ENCODE peak calls at places on chromosomes 12 and 14, in ten cellular contexts. H is Panc1, V is suprapubic skin, Q is breast epithelium, S is sigmoid colon, O is H1, N is SK-N-SH, X is GM23338, Y is endothelial cell of umbilical vein, W is HCT116. Z is an unnamed sample.

GRCh38 chr12:106673151-106673550 is 90.3 kb downstream of the RFX4 start:
- DNase-seq in H (no peak), V (no peak), Q (no peak), S (no peak), O (no peak), N (peak; percentile 15), X (peak; percentile 5), Y (no peak), W (no peak), Z (no peak)

GRCh38 chr12:82671673-82672195 is 15.0 kb upstream of the TMTC2 start:
- DNase-seq in H (no peak), V (no peak), Q (no peak), S (no peak), O (no peak), N (no peak), X (no peak), Y (no peak), W (no peak), Z (no peak)

GRCh38 chr14:68979722-68980552 is 835 bp upstream of the ACTN1 start:
- DNase-seq in H (no peak), V (peak; percentile 87), Q (peak; percentile 70), S (peak; percentile 87), O (no peak), N (no peak), X (peak; percentile 83), Y (peak; percentile 39), W (no peak), Z (peak; percentile 44)

GRCh38 chr12:128069359-128069997 is 197.5 kb upstream of the TMEM132C start:
- DNase-seq in H (peak; percentile 32), V (no peak), Q (no peak), S (no peak), O (no peak), N (peak; percentile 46), X (peak; percentile 60), Y (peak; percentile 11), W (peak; percentile 26), Z (peak; percentile 16)

GRCh38 chr12:107760207-107760816 is 625 bp downstream of the PRDM4 start:
- DNase-seq in H (no peak), V (peak; percentile 79), Q (peak; percentile 18), S (peak; percentile 69), O (no peak), N (peak; percentile 58), X (peak; percentile 71), Y (peak; percentile 30), W (no peak), Z (peak; percentile 23)

GRCh38 chr14:63770187-63770807 is 42.4 kb upstream of the SGPP1 start:
- DNase-seq in H (no peak), V (no peak), Q (no peak), S (no peak), O (no peak), N (peak; percentile 53), X (peak; percentile 67), Y (peak; percentile 63), W (peak; percentile 36), Z (peak; percentile 50)

GRCh38 chr14:102209224-102209966 is 69.7 kb downstream of the WDR20 start:
- DNase-seq in H (no peak), V (no peak), Q (no peak), S (peak; percentile 60), O (no peak), N (peak; percentile 67), X (peak; percentile 67), Y (no peak), W (no peak), Z (no peak)

GRCh38 chr12:115375188-115375991 is 691.4 kb upstream of the TBX3 start:
- DNase-seq in H (no peak), V (no peak), Q (no peak), S (no peak), O (no peak), N (no peak), X (no peak), Y (no peak), W (no peak), Z (no peak)

GRCh38 chr12:14948672-14949071 is 10.3 kb upstream of the ERP27 start:
- DNase-seq in H (no peak), V (no peak), Q (no peak), S (no peak), O (no peak), N (no peak), X (peak; percentile 55), Y (peak; percentile 93), W (no peak), Z (no peak)

GRCh38 chr14:81206115-81206514 is 14.6 kb downstream of the GTF2A1 start:
- DNase-seq in H (peak; percentile 15), V (no peak), Q (no peak), S (no peak), O (no peak), N (no peak), X (no peak), Y (no peak), W (no peak), Z (no peak)
- H3K4me1 ChIP-seq in H (no peaks in the 10 kb centered on the region), V (no peaks in the 10 kb centered on the region), Q (no peaks in the 10 kb centered on the region), S (peaks cover 35% of the 10 kb centered on the region), O (no peaks in the 10 kb centered on the region), N (no peaks in the 10 kb centered on the region), X (peaks cover 6% of the 10 kb centered on the region), Y (no peaks in the 10 kb centered on the region), W (no peaks in the 10 kb centered on the region), Z (no peaks in the 10 kb centered on the region)

GRCh38 chr14:23153891-23154796 is 29.3 kb downstream of the SLC7A8 start:
- DNase-seq in H (no peak), V (peak; percentile 97), Q (peak; percentile 90), S (peak; percentile 96), O (no peak), N (peak; percentile 34), X (peak; percentile 87), Y (peak; percentile 61), W (peak; percentile 38), Z (peak; percentile 96)
- TF ChIP-seq POLR2AphosphoS5 in H (no peak), V (peak; percentile 18), Q (peak; percentile 71), S (peak; percentile 39), O (no peak), N (no peak), X (peak; percentile 34), Y (no peak), W (no peak), Z (peak; percentile 83)

DNA sequence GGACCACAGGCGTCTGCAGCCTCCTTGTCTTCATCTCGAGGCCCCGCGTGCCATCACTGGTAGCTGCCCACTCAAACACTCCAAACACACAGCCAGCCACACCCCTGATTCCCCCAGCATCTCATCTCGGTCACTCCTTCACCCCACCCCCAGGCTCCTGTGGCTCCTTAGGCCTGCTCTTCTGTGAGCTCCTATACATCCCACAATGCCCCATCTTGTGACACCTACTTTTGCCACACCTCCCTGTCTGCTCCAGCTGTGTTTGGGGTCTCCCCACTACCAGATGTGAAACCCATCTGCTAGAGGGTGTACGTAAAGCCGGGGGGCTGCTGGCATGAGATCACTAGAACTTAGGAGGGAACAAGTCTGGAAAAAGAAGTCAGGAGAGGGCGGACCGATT is 4.1 kb downstream of the AKT1 start:
- DNase-seq in H (no peak), V (no peak), Q (no peak), S (no peak), O (no peak), N (no peak), X (no peak), Y (no peak), W (no peak), Z (no peak)
- H3K4me1 ChIP-seq in H (peaks cover 36% of the 10 kb centered on the region), V (peaks cover 85% of the 10 kb centered on the region), Q (peaks cover 32% of the 10 kb centered on the region), S (peaks cover 72% of the 10 kb centered on the region), O (peaks cover 17% of the 10 kb centered on the region), N (peaks cover 4% of the 10 kb centered on the region), X (peaks cover 10% of the 10 kb centered on the region), Y (peaks cover 10% of the 10 kb centered on the region), W (peaks cover 26% of the 10 kb centered on the region), Z (peaks cover 61% of the 10 kb centered on the region)

DNA sequence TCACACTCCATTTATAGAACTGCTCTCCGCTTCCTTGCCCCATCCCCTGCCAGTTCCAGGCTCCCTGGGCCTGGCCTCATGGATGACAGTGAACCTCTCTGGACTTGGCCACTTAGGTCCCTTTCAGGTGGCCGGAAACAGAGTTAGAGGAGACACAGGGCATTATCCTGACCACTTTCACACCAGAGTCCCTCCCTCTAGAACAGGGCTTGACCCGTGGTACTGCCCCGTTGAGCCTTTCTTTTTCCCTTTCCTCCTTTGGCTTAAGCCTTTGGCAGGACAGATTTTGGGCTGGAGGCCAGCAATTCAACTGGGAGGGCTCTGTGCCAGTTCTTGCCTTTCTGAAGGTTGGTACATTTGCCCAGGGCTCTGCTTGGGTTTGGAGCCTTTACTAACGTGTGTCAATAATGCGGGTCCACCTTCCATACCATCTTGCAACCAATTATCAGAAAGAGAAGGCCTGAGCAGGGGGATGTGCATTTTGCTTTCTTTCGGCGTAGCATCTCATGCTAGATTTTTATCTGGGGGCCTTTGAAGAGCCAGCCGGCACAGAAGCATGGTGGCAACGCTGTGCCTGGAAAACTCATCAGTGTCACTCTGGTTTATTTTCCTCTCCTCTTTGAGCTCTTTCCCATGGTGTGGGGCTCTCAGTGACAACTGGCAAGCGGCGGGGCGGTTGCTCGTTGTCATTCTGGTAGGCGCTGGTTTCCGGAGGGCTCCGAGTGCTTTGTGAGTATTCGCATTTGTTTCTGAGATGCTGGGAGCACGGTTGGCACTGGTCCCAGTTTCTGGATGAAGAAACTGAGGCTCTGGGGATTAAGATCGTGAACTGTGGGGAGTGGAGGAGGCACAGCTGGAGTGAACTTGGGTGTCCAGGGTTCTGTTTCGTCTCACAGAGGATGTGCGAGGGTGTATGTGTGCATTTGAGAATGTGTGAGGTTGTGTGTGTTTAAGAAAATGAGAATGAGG is 23.0 kb downstream of the TPCN1 start:
- DNase-seq in H (no peak), V (no peak), Q (peak; percentile 85), S (peak; percentile 90), O (no peak), N (peak; percentile 56), X (no peak), Y (peak; percentile 75), W (no peak), Z (peak; percentile 86)
- TF ChIP-seq POLR2AphosphoS5 in H (no peak), V (no peak), Q (peak; percentile 16), S (no peak), O (no peak), N (no peak), X (no peak), Y (no peak), W (no peak), Z (peak; percentile 84)

GRCh38 chr14:100721568-100721967 is 5.1 kb upstream of the DLK1 start:
- DNase-seq in H (no peak), V (no peak), Q (no peak), S (no peak), O (no peak), N (no peak), X (no peak), Y (no peak), W (no peak), Z (no peak)
- H3K4me1 ChIP-seq in H (no peaks in the 10 kb centered on the region), V (no peaks in the 10 kb centered on the region), Q (no peaks in the 10 kb centered on the region), S (no peaks in the 10 kb centered on the region), O (peaks cover 5% of the 10 kb centered on the region), N (no peaks in the 10 kb centered on the region), X (no peaks in the 10 kb centered on the region), Y (no peaks in the 10 kb centered on the region), W (no peaks in the 10 kb centered on the region), Z (no peaks in the 10 kb centered on the region)

DNA sequence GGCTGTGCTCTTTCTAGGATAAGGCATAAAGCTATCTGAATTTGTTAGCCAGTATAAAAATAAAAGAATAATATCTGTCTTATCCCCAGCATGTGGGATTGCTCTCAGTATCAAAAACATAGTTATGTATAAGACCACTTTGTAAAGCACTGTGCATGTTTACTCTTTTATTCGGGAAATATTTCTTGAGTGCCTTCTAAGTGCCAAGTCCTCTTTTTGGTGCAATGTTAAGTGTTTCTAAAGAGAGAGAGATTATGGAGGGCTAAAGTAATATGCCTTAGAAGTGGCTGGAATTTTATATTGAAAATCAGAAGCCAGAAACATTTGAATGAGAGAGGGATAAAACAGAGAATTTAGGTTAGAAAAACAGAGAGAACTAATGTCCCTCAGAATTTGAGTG is 212.0 kb downstream of the ALG10B start:
- DNase-seq in H (no peak), V (no peak), Q (no peak), S (no peak), O (no peak), N (no peak), X (no peak), Y (no peak), W (no peak), Z (no peak)
- TF ChIP-seq POLR2AphosphoS5 in H (no peak), V (no peak), Q (no peak), S (no peak), O (no peak), N (no peak), X (no peak), Y (no peak), W (no peak), Z (no peak)

GRCh38 chr14:98926151-98926550 is 345.8 kb downstream of the BCL11B start:
- DNase-seq in H (no peak), V (peak; percentile 76), Q (no peak), S (peak; percentile 13), O (no peak), N (no peak), X (no peak), Y (no peak), W (no peak), Z (no peak)
- H3K4me1 ChIP-seq in H (no peaks in the 10 kb centered on the region), V (peaks cover 19% of the 10 kb centered on the region), Q (no peaks in the 10 kb centered on the region), S (no peaks in the 10 kb centered on the region), O (no peaks in the 10 kb centered on the region), N (no peaks in the 10 kb centered on the region), X (no peaks in the 10 kb centered on the region), Y (no peaks in the 10 kb centered on the region), W (no peaks in the 10 kb centered on the region), Z (no peaks in the 10 kb centered on the region)

Z was measured in prostate gland.